ENCODE peak calls at places on chromosomes 11 and 22, in six cellular contexts. H, G, C, U, I and J are unnamed samples.

GRCh38 chr22:21707677-21708076 is 27.9 kb downstream of the YPEL1 start:
- DNase-seq in G (no peak), U (no peak), I (no peak), C (no peak), H (peak), J (no peak)

GRCh38 chr22:31637375-31637937 is 24.6 kb downstream of the PISD start:
- DNase-seq in G (no peak), I (no peak), U (no peak), H (no peak), C (no peak), J (no peak)

GRCh38 chr11:77316733-77317342 is 15.4 kb upstream of the GDPD4 start:
- DNase-seq in H (no peak), I (no peak), G (no peak), U (no peak), C (no peak), J (no peak)

GRCh38 chr11:133681901-133682300 is 149.6 kb upstream of the OPCML start:
- DNase-seq in H (no peak), C (no peak), I (no peak), G (peak), U (no peak), J (peak)

GRCh38 chr11:116065519-116065918 is 561.3 kb upstream of the CADM1 start:
- DNase-seq in U (no peak), I (no peak), G (no peak), H (no peak), C (no peak), J (no peak)

GRCh38 chr11:2138075-2138435 is 1.1 kb downstream of the IGF2 start:
- DNase-seq in U (no peak), C (no peak), H (peak), G (peak), I (no peak), J (no peak)

GRCh38 chr11:117045196-117045595 is 53.0 kb downstream of the SIK3 start:
- DNase-seq in H (no peak), C (no peak), G (no peak), I (no peak), U (no peak), J (no peak)

GRCh38 chr11:113296447-113297205 is 17.8 kb upstream of the TTC12 start:
- DNase-seq in U (no peak), C (no peak), G (no peak), H (no peak), I (no peak), J (no peak)

GRCh38 chr22:30855266-30855665 is 113.3 kb downstream of the MORC2 start:
- DNase-seq in H (no peak), I (no peak), U (no peak), C (no peak), G (no peak), J (no peak)

GRCh38 chr11:92794783-92795182 is 174.7 kb upstream of the MTNR1B start:
- DNase-seq in G (no peak), U (no peak), I (no peak), H (no peak), C (no peak), J (no peak)

GRCh38 chr11:24383137-24383536 is 113.7 kb upstream of the LUZP2 start:
- DNase-seq in H (no peak), I (no peak), C (no peak), G (no peak), U (no peak), J (no peak)

GRCh38 chr11:10350341-10350740 is 45.5 kb downstream of the ADM start:
- DNase-seq in G (peak), C (peak), H (no peak), U (no peak), I (peak), J (peak)

GRCh38 chr11:40370821-40371616 is 1088.4 kb downstream of the LRRC4C start:
- DNase-seq in U (no peak), H (no peak), C (no peak), G (no peak), I (no peak), J (no peak)

GRCh38 chr11:31325162-31325561 is 44.4 kb downstream of the DCDC1 start:
- DNase-seq in I (no peak), C (peak), G (no peak), H (no peak), U (no peak), J (no peak)

GRCh38 chr22:43443072-43443471 is 31.3 kb downstream of the MPPED1 start:
- DNase-seq in U (no peak), H (no peak), I (no peak), G (no peak), C (no peak), J (no peak)

GRCh38 chr22:36330127-36330526 is 57.6 kb downstream of the MYH9 start:
- DNase-seq in U (no peak), C (no peak), G (no peak), H (no peak), I (no peak), J (no peak)

GRCh38 chr11:125373426-125374391 is 122.4 kb downstream of the FEZ1 start:
- DNase-seq in C (no peak), I (no peak), G (no peak), H (no peak), U (no peak), J (no peak)

GRCh38 chr11:105899776-105900175 is 122.3 kb downstream of the MSANTD4 start:
- DNase-seq in U (no peak), H (no peak), I (no peak), G (no peak), C (no peak), J (no peak)

GRCh38 chr11:105897161-105897560 is 124.9 kb downstream of the MSANTD4 start:
- DNase-seq in I (no peak), H (no peak), C (no peak), U (no peak), G (no peak), J (no peak)

GRCh38 chr11:105906517-105906916 is 115.5 kb downstream of the MSANTD4 start:
- DNase-seq in G (no peak), C (no peak), U (no peak), I (no peak), H (no peak), J (no peak)

GRCh38 chr11:105900515-105901035 is 121.5 kb downstream of the MSANTD4 start:
- DNase-seq in C (no peak), G (no peak), U (no peak), I (no peak), H (no peak), J (no peak)

DNA sequence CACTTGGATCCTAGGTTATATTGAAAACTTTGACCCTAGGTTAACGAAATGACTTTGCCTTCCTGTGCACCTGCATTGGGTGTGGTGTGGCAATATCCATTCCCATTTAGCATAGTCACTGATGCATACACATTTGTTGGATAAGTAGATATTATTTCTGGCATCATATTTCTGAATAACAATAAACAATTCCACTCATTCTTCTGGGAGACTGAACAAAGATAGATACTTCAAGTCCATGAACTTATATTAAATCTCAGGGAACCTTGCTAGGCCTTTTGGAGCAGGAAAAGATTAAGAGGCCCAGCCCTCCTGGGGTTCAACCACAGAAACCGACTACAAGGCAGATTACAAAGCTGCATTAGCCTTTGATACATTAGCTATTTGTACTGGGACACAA is 118.9 kb downstream of the MSANTD4 start:
- DNase-seq in U (no peak), H (no peak), C (no peak), I (no peak), G (no peak), J (no peak)
- TF ChIP-seq JUN in U (no peak), H (no peak), C (no peak), I (no peak), G (no peak), J (no peak)

GRCh38 chr11:19027829-19028595 is 32.5 kb downstream of the MRGPRX2 start:
- DNase-seq in G (no peak), I (peak), U (peak), C (peak), H (no peak), J (no peak)
- TF ChIP-seq JUN in G (no peak), I (no peak), U (peak), C (no peak), H (no peak), J (no peak)

GRCh38 chr11:1071571-1072115 is 3.0 kb upstream of the MUC2 start:
- DNase-seq in H (no peak), I (no peak), G (peak), U (no peak), C (no peak), J (peak)
- TF ChIP-seq JUN in H (no peak), I (no peak), G (no peak), U (no peak), C (no peak), J (no peak)

GRCh38 chr11:36037031-36037430 is 93.2 kb downstream of the LDLRAD3 start:
- DNase-seq in H (no peak), G (no peak), C (no peak), I (no peak), U (peak), J (no peak)
- TF ChIP-seq JUN in H (no peak), G (no peak), C (no peak), I (no peak), U (no peak), J (no peak)

GRCh38 chr22:46622081-46622521 is 1.9 kb downstream of the GRAMD4 start:
- DNase-seq in I (no peak), H (no peak), G (no peak), U (peak), C (no peak), J (no peak)
- TF ChIP-seq JUN in I (no peak), H (no peak), G (no peak), U (no peak), C (no peak), J (no peak)

DNA sequence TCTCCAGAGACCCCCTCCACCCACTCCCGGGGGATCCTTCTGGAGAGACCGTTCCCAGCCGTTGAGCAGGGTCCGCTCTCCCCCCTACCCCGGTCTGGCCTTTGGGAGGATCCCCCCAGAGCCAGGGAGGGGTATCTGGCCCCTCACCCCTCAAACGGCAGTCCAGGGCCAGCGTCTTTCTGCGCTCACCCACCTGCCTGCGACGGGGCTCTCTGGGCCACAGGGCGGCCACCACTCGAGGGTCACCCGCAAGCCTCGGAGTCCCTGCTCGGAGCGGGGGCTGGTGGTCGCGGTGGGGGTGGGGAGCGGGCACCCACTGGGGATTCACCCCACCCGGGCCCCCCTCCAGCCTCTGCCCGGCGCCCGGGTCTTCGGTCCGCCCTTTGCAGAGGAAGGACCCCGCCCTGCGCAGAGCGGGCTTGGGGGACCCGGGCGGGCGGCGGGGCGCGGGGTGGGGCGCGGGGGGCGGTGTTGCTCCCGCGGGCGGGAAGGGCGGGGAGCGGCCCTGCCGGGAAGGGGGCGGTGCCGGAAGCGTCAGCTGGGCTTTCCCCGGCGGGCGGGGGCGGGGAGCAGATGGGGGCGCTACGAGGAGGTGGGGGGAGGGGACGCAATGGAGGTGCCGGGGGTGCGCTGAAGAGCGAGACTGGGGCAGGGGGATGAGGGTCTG is 16.6 kb downstream of the CRELD2 start:
- DNase-seq in U (peak), C (peak), I (no peak), G (peak), H (peak), J (no peak)
- TF ChIP-seq JUN in U (no peak), C (no peak), I (no peak), G (no peak), H (no peak), J (no peak)

GRCh38 chr11:6418958-6419611 is at the start of gene APBB1:
- DNase-seq in G (peak), C (peak), I (no peak), H (peak), U (peak), J (peak)
- TF ChIP-seq JUN in G (no peak), C (no peak), I (no peak), H (no peak), U (no peak), J (no peak)

DNA sequence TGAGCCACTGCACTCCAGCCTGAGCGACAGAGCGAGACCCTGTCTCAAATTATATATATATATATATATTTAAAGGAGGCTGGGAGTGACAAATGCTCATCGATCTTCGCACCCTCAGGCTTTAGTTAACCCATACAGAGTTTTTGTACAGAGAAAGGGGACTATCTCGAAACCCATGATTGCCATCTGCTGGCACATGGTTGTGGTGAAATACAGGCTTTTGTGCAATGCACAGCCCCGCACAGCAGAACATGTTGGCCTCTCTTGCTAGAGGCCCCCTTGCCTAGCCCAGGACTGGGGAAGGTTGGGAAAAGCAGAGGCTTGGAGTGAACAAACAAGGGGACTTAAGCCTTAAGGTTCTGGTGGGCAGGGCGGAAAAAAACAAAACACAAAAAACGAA is 3.6 kb downstream of the MYBPC3 start:
- DNase-seq in C (peak), I (peak), U (no peak), G (peak), H (no peak), J (no peak)
- TF ChIP-seq JUN in C (no peak), I (no peak), U (no peak), G (no peak), H (no peak), J (no peak)